ENCODE peak calls at places on chromosome 2, in nine cellular contexts. X, F, Y, A, Z, U, W, B and G are unnamed samples.

GRCh38 chr2:186726938-186727337 is 33.1 kb downstream of the FAM171B start:
- DNase-seq in X (no peak), A (no peak), Z (no peak), Y (no peak), U (no peak), F (no peak), W (no peak), B (no peak), G (no peak)

GRCh38 chr2:218281449-218281848 is 10.9 kb downstream of the TMBIM1 start:
- DNase-seq in Z (no peak), W (no peak), B (no peak), Y (no peak), X (no peak), F (peak), A (no peak), U (no peak), G (no peak)

GRCh38 chr2:147082850-147083522 is 761.8 kb upstream of the ACVR2A start:
- DNase-seq in A (peak), Y (no peak), B (peak), X (peak), Z (peak), U (peak), W (peak), F (peak), G (peak)

GRCh38 chr2:19801367-19802087 is 100.3 kb downstream of the TTC32 start:
- DNase-seq in Z (peak), A (peak), F (peak), U (no peak), X (no peak), Y (peak), W (no peak), B (peak), G (peak)

GRCh38 chr2:240506406-240507059 is 51.3 kb downstream of the ANKMY1 start:
- DNase-seq in U (no peak), W (no peak), X (no peak), F (no peak), B (no peak), Z (peak), Y (no peak), A (no peak), G (no peak)

GRCh38 chr2:88599527-88599926 is 27.7 kb downstream of the EIF2AK3 start:
- DNase-seq in W (no peak), A (no peak), Y (no peak), F (no peak), B (no peak), X (no peak), U (no peak), Z (no peak), G (no peak)

GRCh38 chr2:159562248-159562647 is 54.1 kb downstream of the BAZ2B start:
- DNase-seq in B (peak), W (no peak), F (no peak), Z (no peak), U (no peak), X (no peak), Y (no peak), A (no peak), G (no peak)

GRCh38 chr2:20796374-20796791 is 26.5 kb downstream of the LDAH start:
- DNase-seq in X (no peak), F (no peak), Z (no peak), A (no peak), U (no peak), Y (no peak), B (no peak), W (no peak), G (no peak)

GRCh38 chr2:202378661-202379338 is 2.7 kb downstream of the BMPR2 start:
- DNase-seq in F (no peak), Z (no peak), A (no peak), X (no peak), B (no peak), W (no peak), U (no peak), Y (no peak), G (no peak)

GRCh38 chr2:15907461-15908324 is 32.7 kb upstream of the MYCN start:
- DNase-seq in A (no peak), F (no peak), W (no peak), U (no peak), Z (no peak), Y (no peak), B (no peak), X (no peak), G (no peak)

GRCh38 chr2:39568116-39568515 is 97.6 kb upstream of the TMEM178A start:
- DNase-seq in B (no peak), F (no peak), Y (no peak), W (no peak), A (no peak), X (no peak), Z (no peak), U (no peak), G (no peak)

GRCh38 chr2:217941886-217942728 is 60.7 kb downstream of the TNS1 start:
- DNase-seq in Y (peak), X (no peak), B (no peak), Z (no peak), F (no peak), U (no peak), A (no peak), W (no peak), G (no peak)

GRCh38 chr2:241412144-241412543 is 56.1 kb downstream of the FARP2 start:
- DNase-seq in Y (no peak), W (no peak), X (no peak), B (peak), U (no peak), F (no peak), Z (no peak), A (no peak), G (peak)